ENCODE peak calls at places on chromosomes 13 and 19, in seven cellular contexts. D is activated CD4-positive, alpha-beta T cell treated with anti-CD3 and anti-CD28 coated beads, Interleukin-2, amount 50 U/mL, for 1 hour; Y is COR-L47; S is stimulated activated CD4-positive, alpha-beta T cell treated with anti-CD3 and anti-CD28 coated beads, Interleukin-1b, Interleukin-23, amount 100 ng/mL, for 1 hour; U is stimulated activated naive CD4-positive, alpha-beta T cell treated with Interleukin-2 at 50 U/mL for 16 hours; W is Peyer's patch; H is mesendoderm. T is an unnamed sample.

GRCh38 chr19:48961051-48961649 is 4.0 kb upstream of the FTL start:
- DNase-seq in S (no peak), Y (no peak), U (no peak), D (no peak), W (peak), H (no peak), T (no peak)

GRCh38 chr13:108020027-108020426 is 195.3 kb downstream of the LIG4 start:
- DNase-seq in Y (no peak), H (no peak), S (no peak), D (no peak), U (no peak), W (no peak), T (no peak)

GRCh38 chr13:84032116-84032515 is 149.8 kb upstream of the SLITRK1 start:
- DNase-seq in S (no peak), H (no peak), D (no peak), U (no peak), Y (no peak), W (no peak), T (no peak)

GRCh38 chr19:4730740-4731171 is 7.1 kb upstream of the DPP9 start:
- DNase-seq in Y (no peak), W (peak), D (peak), U (peak), S (peak), H (peak), T (no peak)

GRCh38 chr19:33442706-33443105 is 69.2 kb downstream of the CEBPG start:
- DNase-seq in H (no peak), W (no peak), D (no peak), Y (no peak), S (no peak), U (no peak), T (no peak)

GRCh38 chr13:65240773-65241172 is 1989.4 kb downstream of the PCDH9 start:
- DNase-seq in S (no peak), W (no peak), Y (no peak), U (no peak), H (no peak), D (no peak), T (no peak)

GRCh38 chr19:17784201-17785008 is 10.5 kb upstream of the B3GNT3 start:
- DNase-seq in D (peak), H (peak), U (peak), S (peak), W (peak), Y (peak), T (peak)

GRCh38 chr19:8573316-8573715 is 3.9 kb downstream of the MYO1F start:
- DNase-seq in S (no peak), H (no peak), D (no peak), Y (no peak), W (no peak), U (peak), T (no peak)

GRCh38 chr13:36323951-36324566 is 22.1 kb downstream of the SPART start:
- DNase-seq in S (no peak), H (peak), W (no peak), Y (no peak), D (no peak), U (no peak), T (no peak)